ENCODE peak calls at places on chromosomes 7 and 10, in four cellular contexts. K, H, L and C are unnamed samples.

GRCh38 chr10:57657164-57657765 is 610.4 kb downstream of the IPMK start:
- DNase-seq in K (no peak), H (peak), L (peak), C (peak)

GRCh38 chr10:100446130-100446761 is 16.6 kb upstream of the WNT8B start:
- DNase-seq in K (no peak), H (no peak), L (no peak), C (no peak)

GRCh38 chr10:126049741-126050140 is 153.4 kb downstream of the FANK1 start:
- DNase-seq in K (no peak), H (peak), L (no peak), C (no peak)

GRCh38 chr10:23702977-23703414 is 264.1 kb downstream of the OTUD1 start:
- DNase-seq in K (no peak), H (peak), L (peak), C (peak)

GRCh38 chr7:141272417-141272816 is 198.6 kb downstream of the TMEM178B start:
- DNase-seq in K (no peak), H (no peak), L (no peak), C (no peak)

GRCh38 chr7:98119257-98119918 is 12.7 kb downstream of the LMTK2 start:
- DNase-seq in K (no peak), H (peak), L (no peak), C (no peak)

GRCh38 chr10:73186266-73186665 is 18.3 kb downstream of the FAM149B1 start:
- DNase-seq in K (no peak), H (no peak), L (no peak), C (no peak)

GRCh38 chr10:101693701-101694055 is 1.3 kb downstream of the FBXW4 start:
- DNase-seq in K (no peak), H (peak), L (no peak), C (no peak)

GRCh38 chr10:128549192-128549591 is 423.0 kb upstream of the MKI67 start:
- DNase-seq in K (no peak), H (no peak), L (no peak), C (no peak)

GRCh38 chr7:108293190-108293612 is 163.0 kb downstream of the NRCAM start:
- DNase-seq in K (no peak), H (no peak), L (no peak), C (no peak)

GRCh38 chr7:99383791-99384370 is 9.4 kb downstream of the ARPC1B start:
- DNase-seq in K (no peak), H (no peak), L (no peak), C (no peak)

GRCh38 chr10:30784521-30784895 is 155.0 kb upstream of the LYZL2 start:
- DNase-seq in K (no peak), H (no peak), L (no peak), C (no peak)

GRCh38 chr10:59859570-59859969 is 46.8 kb downstream of the CCDC6 start:
- DNase-seq in K (no peak), H (no peak), L (no peak), C (no peak)

GRCh38 chr7:5303885-5304505 is 21.3 kb downstream of the SLC29A4 start:
- DNase-seq in K (no peak), H (no peak), L (no peak), C (no peak)

GRCh38 chr7:39969431-39969830 is 19.4 kb downstream of the CDK13 start:
- DNase-seq in K (no peak), H (no peak), L (no peak), C (no peak)

GRCh38 chr10:121310151-121310711 is 288.0 kb downstream of the FGFR2 start:
- DNase-seq in K (no peak), H (no peak), L (no peak), C (no peak)

GRCh38 chr10:70222340-70222794 is 10.9 kb downstream of the PPA1 start:
- DNase-seq in K (no peak), H (peak), L (peak), C (no peak)

GRCh38 chr10:125591846-125592245 is 91.1 kb downstream of the TEX36 start:
- DNase-seq in K (no peak), H (no peak), L (no peak), C (no peak)

GRCh38 chr10:112898540-112899395 is 51.3 kb upstream of the TCF7L2 start:
- DNase-seq in K (no peak), H (peak), L (peak), C (no peak)

GRCh38 chr10:128049226-128050010 is 76.8 kb downstream of the MKI67 start:
- DNase-seq in K (no peak), H (no peak), L (no peak), C (no peak)

GRCh38 chr10:60564475-60564874 is 174.8 kb upstream of the ANK3 start:
- DNase-seq in K (no peak), H (no peak), L (no peak), C (no peak)

GRCh38 chr10:48802611-48803046 is 118.0 kb downstream of the WDFY4 start:
- DNase-seq in K (no peak), H (no peak), L (no peak), C (peak)

GRCh38 chr7:20350518-20350951 is 19.8 kb downstream of the ITGB8 start:
- DNase-seq in K (no peak), H (peak), L (no peak), C (no peak)

GRCh38 chr10:6878067-6878412 is 298.0 kb upstream of the PRKCQ start:
- DNase-seq in K (no peak), H (peak), L (no peak), C (no peak)

GRCh38 chr7:21261627-21262564 is 166.0 kb upstream of the SP4 start:
- DNase-seq in K (peak), H (peak), L (no peak), C (peak)

GRCh38 chr7:44289341-44290249 is 35.8 kb downstream of the CAMK2B start:
- DNase-seq in K (no peak), H (no peak), L (no peak), C (no peak)

GRCh38 chr7:113197274-113197673 is 78.9 kb upstream of the SMIM30 start:
- DNase-seq in K (no peak), H (peak), L (no peak), C (no peak)

GRCh38 chr10:12609435-12609834 is 260.1 kb downstream of the CAMK1D start:
- DNase-seq in K (no peak), H (no peak), L (no peak), C (no peak)

GRCh38 chr10:5560844-5561703 is 36.3 kb downstream of the CALML3 start:
- DNase-seq in K (no peak), H (no peak), L (no peak), C (no peak)

GRCh38 chr10:123262456-123262855 is 108.3 kb downstream of the BUB3 start:
- DNase-seq in K (no peak), H (no peak), L (no peak), C (no peak)

GRCh38 chr7:67937717-67938191 is 941.1 kb downstream of the TYW1 start:
- DNase-seq in K (no peak), H (peak), L (peak), C (no peak)

GRCh38 chr7:42720871-42721835 is 190.7 kb downstream of the C7orf25 start:
- DNase-seq in K (no peak), H (no peak), L (no peak), C (no peak)